ENCODE peak calls at places on chromosomes 11 and 22, in seven cellular contexts. One of them, this sample, is unnamed.
A peak's percentile ranks its signal among the peaks of the same experiment; 100 is the strongest.

GRCh38 chr11:85534806-85535205 is 92.3 kb downstream of the DLG2 start:
- DNase-seq in adrenal gland: no peak
- DNase-seq in cardiac muscle cell: no peak
- DNase-seq in brain microvascular endothelial cell: no peak
- DNase-seq in dorsolateral prefrontal cortex: no peak
- DNase-seq in IMR-90: no peak
- DNase-seq in GM23338: no peak
- DNase-seq in this sample: no peak

GRCh38 chr11:29458252-29458651 is 558.6 kb downstream of the KCNA4 start:
- DNase-seq in dorsolateral prefrontal cortex: no peak
- DNase-seq in cardiac muscle cell: no peak
- DNase-seq in IMR-90: no peak
- DNase-seq in brain microvascular endothelial cell: no peak
- DNase-seq in adrenal gland: no peak
- DNase-seq in GM23338: no peak
- DNase-seq in this sample: no peak

GRCh38 chr11:61699737-61700160 is 19.6 kb downstream of the DAGLA start:
- DNase-seq in adrenal gland: peak; percentile 72
- DNase-seq in IMR-90: no peak
- DNase-seq in dorsolateral prefrontal cortex: no peak
- DNase-seq in GM23338: no peak
- DNase-seq in brain microvascular endothelial cell: no peak
- DNase-seq in cardiac muscle cell: no peak
- DNase-seq in this sample: peak; percentile 14

GRCh38 chr11:70901951-70902521 is 350.3 kb downstream of the SHANK2 start:
- DNase-seq in dorsolateral prefrontal cortex: no peak
- DNase-seq in GM23338: no peak
- DNase-seq in IMR-90: peak; percentile 7
- DNase-seq in brain microvascular endothelial cell: no peak
- DNase-seq in adrenal gland: no peak
- DNase-seq in cardiac muscle cell: peak; percentile 2
- DNase-seq in this sample: no peak

GRCh38 chr22:19853058-19853878 is 1.4 kb downstream of the GNB1L start:
- DNase-seq in IMR-90: no peak
- DNase-seq in brain microvascular endothelial cell: no peak
- DNase-seq in dorsolateral prefrontal cortex: no peak
- DNase-seq in cardiac muscle cell: no peak
- DNase-seq in adrenal gland: no peak
- DNase-seq in GM23338: no peak
- DNase-seq in this sample: no peak

GRCh38 chr11:128235958-128236357 is 351.4 kb downstream of the ETS1 start:
- DNase-seq in adrenal gland: no peak
- DNase-seq in GM23338: no peak
- DNase-seq in cardiac muscle cell: peak; percentile 60
- DNase-seq in IMR-90: no peak
- DNase-seq in dorsolateral prefrontal cortex: no peak
- DNase-seq in brain microvascular endothelial cell: no peak
- DNase-seq in this sample: no peak

GRCh38 chr11:61917357-61918109 is at the start of gene RAB3IL1:
- DNase-seq in IMR-90: no peak
- DNase-seq in cardiac muscle cell: peak; percentile 68
- DNase-seq in brain microvascular endothelial cell: no peak
- DNase-seq in adrenal gland: peak; percentile 68
- DNase-seq in dorsolateral prefrontal cortex: peak; percentile 46
- DNase-seq in GM23338: peak; percentile 81
- DNase-seq in this sample: peak; percentile 53

GRCh38 chr11:96186806-96187205 is 156.2 kb downstream of the MAML2 start:
- DNase-seq in adrenal gland: no peak
- DNase-seq in GM23338: no peak
- DNase-seq in cardiac muscle cell: no peak
- DNase-seq in brain microvascular endothelial cell: no peak
- DNase-seq in dorsolateral prefrontal cortex: no peak
- DNase-seq in IMR-90: no peak
- DNase-seq in this sample: no peak

GRCh38 chr11:20031155-20032001 is 128.9 kb downstream of the DBX1 start:
- DNase-seq in dorsolateral prefrontal cortex: no peak
- DNase-seq in IMR-90: peak; percentile 95
- DNase-seq in cardiac muscle cell: peak; percentile 72
- DNase-seq in brain microvascular endothelial cell: peak; percentile 77
- DNase-seq in adrenal gland: no peak
- DNase-seq in GM23338: peak; percentile 62
- DNase-seq in this sample: no peak

GRCh38 chr11:63494936-63495335 is 4.0 kb upstream of the PLAAT5 start:
- DNase-seq in cardiac muscle cell: no peak
- DNase-seq in adrenal gland: no peak
- DNase-seq in brain microvascular endothelial cell: no peak
- DNase-seq in dorsolateral prefrontal cortex: no peak
- DNase-seq in GM23338: no peak
- DNase-seq in IMR-90: no peak
- DNase-seq in this sample: no peak

GRCh38 chr11:94134651-94135512 is 6.2 kb downstream of the PANX1 start:
- DNase-seq in cardiac muscle cell: peak; percentile 89
- DNase-seq in dorsolateral prefrontal cortex: no peak
- DNase-seq in GM23338: no peak
- DNase-seq in IMR-90: peak; percentile 96
- DNase-seq in brain microvascular endothelial cell: peak; percentile 96
- DNase-seq in adrenal gland: peak; percentile 86
- DNase-seq in this sample: no peak

GRCh38 chr11:102341844-102342318 is 5.1 kb upstream of the BIRC2 start:
- DNase-seq in brain microvascular endothelial cell: peak; percentile 85
- DNase-seq in dorsolateral prefrontal cortex: no peak
- DNase-seq in adrenal gland: peak; percentile 92
- DNase-seq in cardiac muscle cell: peak; percentile 89
- DNase-seq in GM23338: peak; percentile 94
- DNase-seq in IMR-90: peak; percentile 87
- DNase-seq in this sample: peak; percentile 42

DNA sequence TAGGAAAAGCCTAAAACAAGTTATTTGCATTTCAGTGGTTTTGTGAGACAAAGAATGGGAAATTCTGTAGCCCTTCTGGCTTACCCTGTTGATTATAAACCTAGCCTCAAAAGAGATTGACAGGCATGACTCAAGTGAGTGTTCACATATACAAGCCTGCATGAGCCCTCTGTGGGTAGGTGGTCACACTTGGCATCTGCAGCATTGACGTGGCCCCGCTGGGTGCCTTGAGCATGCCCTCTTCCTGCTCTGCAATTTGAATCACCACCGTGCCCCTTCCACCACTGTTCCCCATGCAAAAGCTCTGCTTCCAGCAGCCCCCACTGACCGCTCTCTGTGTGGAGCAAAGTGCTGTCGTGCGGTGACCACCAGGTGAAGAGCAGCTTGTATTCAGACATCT is 21.0 kb upstream of the ADSL start:
- DNase-seq in adrenal gland: peak; percentile 46
- DNase-seq in GM23338: no peak
- DNase-seq in cardiac muscle cell: no peak
- DNase-seq in IMR-90: no peak
- DNase-seq in brain microvascular endothelial cell: no peak
- DNase-seq in dorsolateral prefrontal cortex: no peak
- DNase-seq in this sample: no peak
- H3K27ac ChIP-seq in adrenal gland: no peak overlapping the region
- H3K27ac ChIP-seq in GM23338: peak overlapping the region; percentile 35
- H3K27ac ChIP-seq in cardiac muscle cell: no peak overlapping the region
- H3K27ac ChIP-seq in IMR-90: no peak overlapping the region
- H3K27ac ChIP-seq in brain microvascular endothelial cell: no peak overlapping the region
- H3K27ac ChIP-seq in dorsolateral prefrontal cortex: no peak overlapping the region
- H3K27ac ChIP-seq in this sample: no peak overlapping the region

GRCh38 chr11:82864268-82864667 is 36.0 kb downstream of the PRCP start:
- DNase-seq in cardiac muscle cell: peak; percentile 73
- DNase-seq in GM23338: peak; percentile 72
- DNase-seq in dorsolateral prefrontal cortex: peak; percentile 80
- DNase-seq in brain microvascular endothelial cell: peak; percentile 45
- DNase-seq in IMR-90: peak; percentile 41
- DNase-seq in adrenal gland: peak; percentile 90
- DNase-seq in this sample: peak; percentile 73
- H3K27ac ChIP-seq in cardiac muscle cell: no peak overlapping the region
- H3K27ac ChIP-seq in GM23338: no peak overlapping the region
- H3K27ac ChIP-seq in dorsolateral prefrontal cortex: peak overlapping the region; percentile 67
- H3K27ac ChIP-seq in brain microvascular endothelial cell: no peak overlapping the region
- H3K27ac ChIP-seq in IMR-90: no peak overlapping the region
- H3K27ac ChIP-seq in adrenal gland: no peak overlapping the region
- H3K27ac ChIP-seq in this sample: no peak overlapping the region

DNA sequence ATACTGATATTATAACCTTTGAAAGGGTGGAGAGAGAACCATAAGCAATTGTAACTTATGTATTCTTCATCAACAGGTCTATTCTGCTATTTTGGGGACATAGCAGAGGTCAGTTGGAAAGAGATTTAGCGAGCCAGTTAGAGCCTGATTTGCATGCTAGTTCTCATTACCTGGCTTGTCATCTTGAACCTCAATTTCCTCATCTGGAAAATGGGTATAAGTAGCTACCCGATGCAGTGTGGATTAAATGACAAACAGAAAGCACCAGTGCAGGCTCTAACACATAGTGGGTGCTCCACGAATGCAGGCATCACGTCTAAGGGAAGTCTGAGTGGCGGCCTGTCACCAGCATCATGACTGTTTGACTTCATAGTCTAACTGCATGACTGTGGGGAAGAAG is 67.7 kb downstream of the LDLRAD3 start:
- DNase-seq in brain microvascular endothelial cell: no peak
- DNase-seq in GM23338: no peak
- DNase-seq in adrenal gland: no peak
- DNase-seq in cardiac muscle cell: no peak
- DNase-seq in IMR-90: no peak
- DNase-seq in dorsolateral prefrontal cortex: no peak
- DNase-seq in this sample: no peak
- H3K27ac ChIP-seq in brain microvascular endothelial cell: no peak overlapping the region
- H3K27ac ChIP-seq in GM23338: no peak overlapping the region
- H3K27ac ChIP-seq in adrenal gland: no peak overlapping the region
- H3K27ac ChIP-seq in cardiac muscle cell: no peak overlapping the region
- H3K27ac ChIP-seq in IMR-90: no peak overlapping the region
- H3K27ac ChIP-seq in dorsolateral prefrontal cortex: no peak overlapping the region
- H3K27ac ChIP-seq in this sample: no peak overlapping the region

GRCh38 chr11:112255075-112255739 is 5.5 kb downstream of the PLET1 start:
- DNase-seq in adrenal gland: peak; percentile 89
- DNase-seq in GM23338: no peak
- DNase-seq in dorsolateral prefrontal cortex: no peak
- DNase-seq in IMR-90: peak; percentile 88
- DNase-seq in brain microvascular endothelial cell: peak; percentile 90
- DNase-seq in cardiac muscle cell: peak; percentile 84
- DNase-seq in this sample: no peak
- H3K27ac ChIP-seq in adrenal gland: no peak overlapping the region
- H3K27ac ChIP-seq in GM23338: no peak overlapping the region
- H3K27ac ChIP-seq in dorsolateral prefrontal cortex: no peak overlapping the region
- H3K27ac ChIP-seq in IMR-90: peak overlapping the region; percentile 11
- H3K27ac ChIP-seq in brain microvascular endothelial cell: peak overlapping the region; percentile 48
- H3K27ac ChIP-seq in cardiac muscle cell: no peak overlapping the region
- H3K27ac ChIP-seq in this sample: no peak overlapping the region

DNA sequence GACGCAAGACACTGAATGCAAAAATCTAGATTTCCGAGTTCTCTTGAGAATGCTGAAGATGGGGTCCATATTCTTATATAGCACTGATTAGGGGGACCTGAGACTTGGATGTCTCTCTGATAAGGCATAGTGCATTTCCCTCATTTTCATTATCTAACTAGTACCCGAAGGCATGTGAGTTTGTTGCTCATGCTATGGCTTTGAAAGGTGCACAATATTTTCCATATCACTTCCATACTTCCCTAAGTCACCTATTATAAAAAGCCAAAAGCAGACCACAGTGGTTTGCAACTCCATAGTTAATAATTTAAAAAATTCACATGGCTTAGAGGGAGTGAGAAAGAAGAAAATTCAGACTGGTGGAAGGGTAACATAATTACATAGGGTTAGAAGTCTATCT is 1.7 kb downstream of the BTBD10 start:
- DNase-seq in GM23338: no peak
- DNase-seq in adrenal gland: no peak
- DNase-seq in IMR-90: no peak
- DNase-seq in dorsolateral prefrontal cortex: no peak
- DNase-seq in cardiac muscle cell: no peak
- DNase-seq in brain microvascular endothelial cell: no peak
- DNase-seq in this sample: no peak
- H3K27ac ChIP-seq in GM23338: no peak overlapping the region
- H3K27ac ChIP-seq in adrenal gland: no peak overlapping the region
- H3K27ac ChIP-seq in IMR-90: no peak overlapping the region
- H3K27ac ChIP-seq in dorsolateral prefrontal cortex: no peak overlapping the region
- H3K27ac ChIP-seq in cardiac muscle cell: no peak overlapping the region
- H3K27ac ChIP-seq in brain microvascular endothelial cell: no peak overlapping the region
- H3K27ac ChIP-seq in this sample: no peak overlapping the region

GRCh38 chr11:65445101-65445603 is 22.6 kb downstream of the NEAT1 start:
- DNase-seq in brain microvascular endothelial cell: peak; percentile 48
- DNase-seq in cardiac muscle cell: peak; percentile 43
- DNase-seq in IMR-90: peak; percentile 48
- DNase-seq in dorsolateral prefrontal cortex: no peak
- DNase-seq in adrenal gland: peak; percentile 70
- DNase-seq in GM23338: no peak
- DNase-seq in this sample: no peak

GRCh38 chr11:65445604-65446445 is 23.2 kb downstream of the NEAT1 start:
- DNase-seq in brain microvascular endothelial cell: peak; percentile 52
- DNase-seq in IMR-90: peak; percentile 37
- DNase-seq in cardiac muscle cell: peak; percentile 77
- DNase-seq in GM23338: no peak
- DNase-seq in dorsolateral prefrontal cortex: no peak
- DNase-seq in adrenal gland: peak; percentile 72
- DNase-seq in this sample: no peak

GRCh38 chr11:65448074-65448417 is 25.4 kb downstream of the NEAT1 start:
- DNase-seq in brain microvascular endothelial cell: no peak
- DNase-seq in cardiac muscle cell: peak; percentile 55
- DNase-seq in IMR-90: peak; percentile 44
- DNase-seq in GM23338: no peak
- DNase-seq in dorsolateral prefrontal cortex: no peak
- DNase-seq in adrenal gland: no peak
- DNase-seq in this sample: no peak

GRCh38 chr11:65448418-65449196 is 26.0 kb downstream of the NEAT1 start:
- DNase-seq in GM23338: peak; percentile 46
- DNase-seq in adrenal gland: peak; percentile 75
- DNase-seq in cardiac muscle cell: peak; percentile 85
- DNase-seq in dorsolateral prefrontal cortex: no peak
- DNase-seq in brain microvascular endothelial cell: peak; percentile 63
- DNase-seq in IMR-90: peak; percentile 64
- DNase-seq in this sample: no peak

GRCh38 chr11:65446446-65447277 is 24.1 kb downstream of the NEAT1 start:
- DNase-seq in adrenal gland: peak; percentile 85
- DNase-seq in brain microvascular endothelial cell: peak; percentile 59
- DNase-seq in cardiac muscle cell: peak; percentile 62
- DNase-seq in dorsolateral prefrontal cortex: no peak
- DNase-seq in IMR-90: peak; percentile 53
- DNase-seq in GM23338: no peak
- DNase-seq in this sample: no peak
- H3K27ac ChIP-seq in adrenal gland: no peak overlapping the region
- H3K27ac ChIP-seq in brain microvascular endothelial cell: no peak overlapping the region
- H3K27ac ChIP-seq in cardiac muscle cell: no peak overlapping the region
- H3K27ac ChIP-seq in dorsolateral prefrontal cortex: peak overlapping the region; percentile 3
- H3K27ac ChIP-seq in IMR-90: peak overlapping the region; percentile 3
- H3K27ac ChIP-seq in GM23338: no peak overlapping the region
- H3K27ac ChIP-seq in this sample: peak overlapping the region; percentile 59

GRCh38 chr11:114773541-114774338 is 95.4 kb downstream of the NXPE2 start:
- DNase-seq in IMR-90: no peak
- DNase-seq in GM23338: peak; percentile 17
- DNase-seq in adrenal gland: no peak
- DNase-seq in brain microvascular endothelial cell: no peak
- DNase-seq in dorsolateral prefrontal cortex: no peak
- DNase-seq in cardiac muscle cell: no peak
- DNase-seq in this sample: no peak
- H3K27ac ChIP-seq in IMR-90: no peak overlapping the region
- H3K27ac ChIP-seq in GM23338: no peak overlapping the region
- H3K27ac ChIP-seq in adrenal gland: no peak overlapping the region
- H3K27ac ChIP-seq in brain microvascular endothelial cell: no peak overlapping the region
- H3K27ac ChIP-seq in dorsolateral prefrontal cortex: no peak overlapping the region
- H3K27ac ChIP-seq in cardiac muscle cell: no peak overlapping the region
- H3K27ac ChIP-seq in this sample: no peak overlapping the region

This sample was measured in substantia nigra.